ENCODE peak calls at places on chromosomes 16 and 17, in nine cellular contexts. One of them, this sample, is unnamed.

GRCh38 chr16:50021509-50021908 is 3.5 kb upstream of the CNEP1R1 start:
- DNase-seq in SJSA1: no peak
- DNase-seq in NCI-H2171: no peak
- DNase-seq in stimulated activated CD8-positive, alpha-beta memory T cell treated with anti-CD3 and anti-CD28 coated beads, Interleukin-7, amount 100 ng/mL, for 24 hours: no peak
- DNase-seq in fibroblast of mammary gland: peak
- DNase-seq in NCI-H1092 treated with DMSO at 0.1 percent for 48 hours: no peak
- DNase-seq in NB4: peak
- DNase-seq in thoracic aorta: no peak
- DNase-seq in ascending aorta: no peak
- DNase-seq in this sample: no peak

GRCh38 chr17:50045154-50045553 is 10.8 kb upstream of the ITGA3 start:
- DNase-seq in SJSA1: no peak
- DNase-seq in NCI-H2171: no peak
- DNase-seq in stimulated activated CD8-positive, alpha-beta memory T cell treated with anti-CD3 and anti-CD28 coated beads, Interleukin-7, amount 100 ng/mL, for 24 hours: no peak
- DNase-seq in fibroblast of mammary gland: no peak
- DNase-seq in NCI-H1092 treated with DMSO at 0.1 percent for 48 hours: no peak
- DNase-seq in NB4: no peak
- DNase-seq in thoracic aorta: no peak
- DNase-seq in ascending aorta: peak
- DNase-seq in this sample: no peak

GRCh38 chr17:27810902-27811557 is 10.7 kb upstream of the NOS2 start:
- DNase-seq in SJSA1: no peak
- DNase-seq in NCI-H2171: no peak
- DNase-seq in stimulated activated CD8-positive, alpha-beta memory T cell treated with anti-CD3 and anti-CD28 coated beads, Interleukin-7, amount 100 ng/mL, for 24 hours: no peak
- DNase-seq in fibroblast of mammary gland: peak
- DNase-seq in NCI-H1092 treated with DMSO at 0.1 percent for 48 hours: no peak
- DNase-seq in NB4: no peak
- DNase-seq in thoracic aorta: no peak
- DNase-seq in ascending aorta: no peak
- DNase-seq in this sample: no peak

GRCh38 chr17:57834146-57834741 is 15.6 kb downstream of the MRPS23 start:
- DNase-seq in SJSA1: no peak
- DNase-seq in NCI-H2171: peak
- DNase-seq in stimulated activated CD8-positive, alpha-beta memory T cell treated with anti-CD3 and anti-CD28 coated beads, Interleukin-7, amount 100 ng/mL, for 24 hours: no peak
- DNase-seq in fibroblast of mammary gland: peak
- DNase-seq in NCI-H1092 treated with DMSO at 0.1 percent for 48 hours: peak
- DNase-seq in NB4: no peak
- DNase-seq in thoracic aorta: peak
- DNase-seq in ascending aorta: peak
- DNase-seq in this sample: peak

GRCh38 chr16:51431517-51432241 is 280.6 kb upstream of the SALL1 start:
- DNase-seq in SJSA1: peak
- DNase-seq in NCI-H2171: no peak
- DNase-seq in stimulated activated CD8-positive, alpha-beta memory T cell treated with anti-CD3 and anti-CD28 coated beads, Interleukin-7, amount 100 ng/mL, for 24 hours: no peak
- DNase-seq in fibroblast of mammary gland: peak
- DNase-seq in NCI-H1092 treated with DMSO at 0.1 percent for 48 hours: no peak
- DNase-seq in NB4: peak
- DNase-seq in thoracic aorta: no peak
- DNase-seq in ascending aorta: no peak
- DNase-seq in this sample: no peak

GRCh38 chr16:20114356-20114755 is 40.7 kb upstream of the GPR139 start:
- DNase-seq in SJSA1: no peak
- DNase-seq in NCI-H2171: no peak
- DNase-seq in stimulated activated CD8-positive, alpha-beta memory T cell treated with anti-CD3 and anti-CD28 coated beads, Interleukin-7, amount 100 ng/mL, for 24 hours: no peak
- DNase-seq in fibroblast of mammary gland: peak
- DNase-seq in NCI-H1092 treated with DMSO at 0.1 percent for 48 hours: peak
- DNase-seq in NB4: no peak
- DNase-seq in thoracic aorta: no peak
- DNase-seq in ascending aorta: no peak
- DNase-seq in this sample: no peak

GRCh38 chr16:58501242-58502131 is 1.5 kb downstream of the NDRG4 start:
- DNase-seq in SJSA1: peak
- DNase-seq in NCI-H2171: peak
- DNase-seq in stimulated activated CD8-positive, alpha-beta memory T cell treated with anti-CD3 and anti-CD28 coated beads, Interleukin-7, amount 100 ng/mL, for 24 hours: no peak
- DNase-seq in fibroblast of mammary gland: no peak
- DNase-seq in NCI-H1092 treated with DMSO at 0.1 percent for 48 hours: no peak
- DNase-seq in NB4: no peak
- DNase-seq in thoracic aorta: no peak
- DNase-seq in ascending aorta: no peak
- DNase-seq in this sample: peak

GRCh38 chr17:15447928-15448579 is 19.4 kb downstream of the CDRT4 start:
- DNase-seq in SJSA1: no peak
- DNase-seq in NCI-H2171: no peak
- DNase-seq in stimulated activated CD8-positive, alpha-beta memory T cell treated with anti-CD3 and anti-CD28 coated beads, Interleukin-7, amount 100 ng/mL, for 24 hours: no peak
- DNase-seq in fibroblast of mammary gland: no peak
- DNase-seq in NCI-H1092 treated with DMSO at 0.1 percent for 48 hours: no peak
- DNase-seq in NB4: no peak
- DNase-seq in thoracic aorta: no peak
- DNase-seq in ascending aorta: no peak
- DNase-seq in this sample: no peak

GRCh38 chr16:22386976-22387375 is 12.6 kb upstream of the CDR2 start:
- DNase-seq in SJSA1: no peak
- DNase-seq in NCI-H2171: no peak
- DNase-seq in stimulated activated CD8-positive, alpha-beta memory T cell treated with anti-CD3 and anti-CD28 coated beads, Interleukin-7, amount 100 ng/mL, for 24 hours: no peak
- DNase-seq in fibroblast of mammary gland: peak
- DNase-seq in NCI-H1092 treated with DMSO at 0.1 percent for 48 hours: no peak
- DNase-seq in NB4: no peak
- DNase-seq in thoracic aorta: no peak
- DNase-seq in ascending aorta: no peak
- DNase-seq in this sample: no peak

GRCh38 chr16:81740163-81740562 is 38.9 kb upstream of the PLCG2 start:
- DNase-seq in SJSA1: no peak
- DNase-seq in NCI-H2171: no peak
- DNase-seq in stimulated activated CD8-positive, alpha-beta memory T cell treated with anti-CD3 and anti-CD28 coated beads, Interleukin-7, amount 100 ng/mL, for 24 hours: no peak
- DNase-seq in fibroblast of mammary gland: no peak
- DNase-seq in NCI-H1092 treated with DMSO at 0.1 percent for 48 hours: no peak
- DNase-seq in NB4: peak
- DNase-seq in thoracic aorta: no peak
- DNase-seq in ascending aorta: no peak
- DNase-seq in this sample: no peak

GRCh38 chr17:50467114-50467854 is 1.4 kb downstream of the CHAD start:
- DNase-seq in SJSA1: no peak
- DNase-seq in NCI-H2171: no peak
- DNase-seq in stimulated activated CD8-positive, alpha-beta memory T cell treated with anti-CD3 and anti-CD28 coated beads, Interleukin-7, amount 100 ng/mL, for 24 hours: no peak
- DNase-seq in fibroblast of mammary gland: no peak
- DNase-seq in NCI-H1092 treated with DMSO at 0.1 percent for 48 hours: no peak
- DNase-seq in NB4: no peak
- DNase-seq in thoracic aorta: no peak
- DNase-seq in ascending aorta: no peak
- DNase-seq in this sample: no peak